ENCODE peak calls at places on chromosomes 16 and 17, in ten cellular contexts. One of them, this sample, is unnamed.

GRCh38 chr17:30584810-30585209 is 107.6 kb downstream of the GOSR1 start:
- DNase-seq in IMR-90: no peak
- DNase-seq in H1: no peak
- DNase-seq in Peyer's patch: no peak
- DNase-seq in A549: no peak
- DNase-seq in adrenal gland: no peak
- DNase-seq in endothelial cell of umbilical vein: no peak
- DNase-seq in K562: peak
- DNase-seq in HepG2: no peak
- DNase-seq in breast epithelium: no peak
- DNase-seq in this sample: no peak

GRCh38 chr16:81486555-81487061 is 42.0 kb downstream of the CMIP start:
- DNase-seq in IMR-90: peak
- DNase-seq in H1: no peak
- DNase-seq in Peyer's patch: no peak
- DNase-seq in A549: no peak
- DNase-seq in adrenal gland: no peak
- DNase-seq in endothelial cell of umbilical vein: no peak
- DNase-seq in K562: no peak
- DNase-seq in HepG2: no peak
- DNase-seq in breast epithelium: no peak
- DNase-seq in this sample: peak

GRCh38 chr17:78172284-78173024 is 4.1 kb downstream of the SYNGR2 start:
- DNase-seq in IMR-90: peak
- DNase-seq in H1: no peak
- DNase-seq in Peyer's patch: peak
- DNase-seq in A549: peak
- DNase-seq in adrenal gland: no peak
- DNase-seq in endothelial cell of umbilical vein: peak
- DNase-seq in K562: no peak
- DNase-seq in HepG2: no peak
- DNase-seq in breast epithelium: no peak
- DNase-seq in this sample: no peak

GRCh38 chr17:61306003-61306402 is 93.6 kb upstream of the TBX2 start:
- DNase-seq in IMR-90: no peak
- DNase-seq in H1: no peak
- DNase-seq in Peyer's patch: no peak
- DNase-seq in A549: no peak
- DNase-seq in adrenal gland: no peak
- DNase-seq in endothelial cell of umbilical vein: no peak
- DNase-seq in K562: no peak
- DNase-seq in HepG2: no peak
- DNase-seq in breast epithelium: no peak
- DNase-seq in this sample: no peak

GRCh38 chr17:37506678-37507077 is 17.0 kb downstream of the DUSP14 start:
- DNase-seq in IMR-90: peak
- DNase-seq in H1: peak
- DNase-seq in Peyer's patch: no peak
- DNase-seq in A549: peak
- DNase-seq in adrenal gland: no peak
- DNase-seq in endothelial cell of umbilical vein: peak
- DNase-seq in K562: peak
- DNase-seq in HepG2: peak
- DNase-seq in breast epithelium: no peak
- DNase-seq in this sample: no peak

GRCh38 chr17:79341816-79342215 is 267.2 kb downstream of the ENGASE start:
- DNase-seq in IMR-90: no peak
- DNase-seq in H1: no peak
- DNase-seq in Peyer's patch: no peak
- DNase-seq in A549: no peak
- DNase-seq in adrenal gland: no peak
- DNase-seq in endothelial cell of umbilical vein: no peak
- DNase-seq in K562: no peak
- DNase-seq in HepG2: no peak
- DNase-seq in breast epithelium: no peak
- DNase-seq in this sample: no peak

GRCh38 chr16:28845173-28846079 is 722 bp downstream of the TUFM start:
- DNase-seq in IMR-90: peak
- DNase-seq in H1: peak
- DNase-seq in Peyer's patch: peak
- DNase-seq in A549: peak
- DNase-seq in adrenal gland: no peak
- DNase-seq in endothelial cell of umbilical vein: peak
- DNase-seq in K562: peak
- DNase-seq in HepG2: peak
- DNase-seq in breast epithelium: no peak
- DNase-seq in this sample: no peak

GRCh38 chr16:72168365-72168764 is 3.6 kb downstream of the PMFBP1 start:
- DNase-seq in IMR-90: no peak
- DNase-seq in H1: no peak
- DNase-seq in Peyer's patch: no peak
- DNase-seq in A549: no peak
- DNase-seq in adrenal gland: no peak
- DNase-seq in endothelial cell of umbilical vein: no peak
- DNase-seq in K562: no peak
- DNase-seq in HepG2: no peak
- DNase-seq in breast epithelium: no peak
- DNase-seq in this sample: no peak

GRCh38 chr17:42608692-42609181 is 437 bp downstream of the RETREG3 start:
- DNase-seq in IMR-90: no peak
- DNase-seq in H1: no peak
- DNase-seq in Peyer's patch: peak
- DNase-seq in A549: no peak
- DNase-seq in adrenal gland: no peak
- DNase-seq in endothelial cell of umbilical vein: no peak
- DNase-seq in K562: no peak
- DNase-seq in HepG2: no peak
- DNase-seq in breast epithelium: no peak
- DNase-seq in this sample: no peak

GRCh38 chr16:29789775-29790182 is 772 bp upstream of the KIF22 start:
- DNase-seq in IMR-90: no peak
- DNase-seq in H1: no peak
- DNase-seq in Peyer's patch: no peak
- DNase-seq in A549: no peak
- DNase-seq in adrenal gland: peak
- DNase-seq in endothelial cell of umbilical vein: no peak
- DNase-seq in K562: no peak
- DNase-seq in HepG2: no peak
- DNase-seq in breast epithelium: no peak
- DNase-seq in this sample: no peak

GRCh38 chr16:62253926-62254325 is 217.7 kb upstream of the CDH8 start:
- DNase-seq in IMR-90: no peak
- DNase-seq in H1: no peak
- DNase-seq in Peyer's patch: no peak
- DNase-seq in A549: no peak
- DNase-seq in adrenal gland: no peak
- DNase-seq in endothelial cell of umbilical vein: no peak
- DNase-seq in K562: no peak
- DNase-seq in HepG2: no peak
- DNase-seq in breast epithelium: no peak
- DNase-seq in this sample: no peak

GRCh38 chr17:80774146-80774545 is 217.5 kb upstream of the CHMP6 start:
- DNase-seq in IMR-90: peak
- DNase-seq in H1: no peak
- DNase-seq in Peyer's patch: no peak
- DNase-seq in A549: no peak
- DNase-seq in adrenal gland: no peak
- DNase-seq in endothelial cell of umbilical vein: no peak
- DNase-seq in K562: no peak
- DNase-seq in HepG2: no peak
- DNase-seq in breast epithelium: peak
- DNase-seq in this sample: no peak

GRCh38 chr17:80772906-80773242 is 218.8 kb upstream of the CHMP6 start:
- DNase-seq in IMR-90: no peak
- DNase-seq in H1: no peak
- DNase-seq in Peyer's patch: no peak
- DNase-seq in A549: no peak
- DNase-seq in adrenal gland: no peak
- DNase-seq in endothelial cell of umbilical vein: no peak
- DNase-seq in K562: no peak
- DNase-seq in HepG2: no peak
- DNase-seq in breast epithelium: no peak
- DNase-seq in this sample: no peak

GRCh38 chr17:80771612-80772005 is 220.0 kb upstream of the CHMP6 start:
- DNase-seq in IMR-90: no peak
- DNase-seq in H1: no peak
- DNase-seq in Peyer's patch: no peak
- DNase-seq in A549: no peak
- DNase-seq in adrenal gland: no peak
- DNase-seq in endothelial cell of umbilical vein: no peak
- DNase-seq in K562: no peak
- DNase-seq in HepG2: no peak
- DNase-seq in breast epithelium: no peak
- DNase-seq in this sample: no peak

GRCh38 chr17:80774643-80775281 is 216.9 kb upstream of the CHMP6 start:
- DNase-seq in IMR-90: no peak
- DNase-seq in H1: no peak
- DNase-seq in Peyer's patch: peak
- DNase-seq in A549: no peak
- DNase-seq in adrenal gland: no peak
- DNase-seq in endothelial cell of umbilical vein: peak
- DNase-seq in K562: no peak
- DNase-seq in HepG2: no peak
- DNase-seq in breast epithelium: no peak
- DNase-seq in this sample: no peak

DNA sequence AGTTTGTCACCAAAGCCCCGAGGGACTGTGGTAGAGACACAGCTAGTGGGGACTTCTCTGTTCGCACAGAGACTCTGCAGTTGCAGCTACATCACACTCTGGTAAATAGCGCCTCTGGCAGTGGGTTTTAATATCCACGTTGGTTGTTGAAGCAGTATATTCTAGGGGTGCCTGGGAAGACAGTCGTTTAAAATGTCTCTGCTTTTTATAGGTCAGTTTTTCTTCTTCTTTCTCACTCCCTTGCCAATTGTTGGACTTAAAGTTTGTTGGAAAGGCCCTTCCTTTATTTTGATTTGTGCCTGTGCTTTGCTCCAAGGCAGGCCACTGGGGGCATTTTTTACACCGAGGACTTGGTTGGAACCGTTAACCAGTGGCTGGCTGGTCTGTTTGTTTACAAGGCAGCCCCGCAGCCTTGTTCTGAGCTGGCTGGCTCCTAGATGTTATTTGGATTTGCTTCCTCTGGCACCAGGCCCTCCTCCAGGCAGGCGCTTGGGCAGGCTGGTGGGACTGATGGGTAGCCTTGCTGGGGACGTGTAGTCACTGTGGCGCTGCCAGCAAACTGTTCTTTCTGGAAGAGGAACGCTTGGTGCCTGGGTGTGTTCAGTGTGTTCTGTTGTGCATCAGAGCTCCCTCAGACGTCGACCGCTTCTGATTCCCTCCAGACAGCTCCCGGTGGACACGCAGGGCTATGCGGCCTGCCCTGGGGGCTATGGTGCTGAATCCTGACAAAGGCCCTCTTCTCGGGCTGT is 218.2 kb upstream of the CHMP6 start:
- DNase-seq in IMR-90: peak
- DNase-seq in H1: no peak
- DNase-seq in Peyer's patch: no peak
- DNase-seq in A549: no peak
- DNase-seq in adrenal gland: no peak
- DNase-seq in endothelial cell of umbilical vein: no peak
- DNase-seq in K562: no peak
- DNase-seq in HepG2: no peak
- DNase-seq in breast epithelium: no peak
- DNase-seq in this sample: no peak
- H3K27ac ChIP-seq in IMR-90: peak
- H3K27ac ChIP-seq in H1: no peak
- H3K27ac ChIP-seq in Peyer's patch: no peak
- H3K27ac ChIP-seq in A549: no peak
- H3K27ac ChIP-seq in adrenal gland: peak
- H3K27ac ChIP-seq in endothelial cell of umbilical vein: no peak
- H3K27ac ChIP-seq in K562: no peak
- H3K27ac ChIP-seq in HepG2: no peak
- H3K27ac ChIP-seq in breast epithelium: no peak
- H3K27ac ChIP-seq in this sample: no peak

DNA sequence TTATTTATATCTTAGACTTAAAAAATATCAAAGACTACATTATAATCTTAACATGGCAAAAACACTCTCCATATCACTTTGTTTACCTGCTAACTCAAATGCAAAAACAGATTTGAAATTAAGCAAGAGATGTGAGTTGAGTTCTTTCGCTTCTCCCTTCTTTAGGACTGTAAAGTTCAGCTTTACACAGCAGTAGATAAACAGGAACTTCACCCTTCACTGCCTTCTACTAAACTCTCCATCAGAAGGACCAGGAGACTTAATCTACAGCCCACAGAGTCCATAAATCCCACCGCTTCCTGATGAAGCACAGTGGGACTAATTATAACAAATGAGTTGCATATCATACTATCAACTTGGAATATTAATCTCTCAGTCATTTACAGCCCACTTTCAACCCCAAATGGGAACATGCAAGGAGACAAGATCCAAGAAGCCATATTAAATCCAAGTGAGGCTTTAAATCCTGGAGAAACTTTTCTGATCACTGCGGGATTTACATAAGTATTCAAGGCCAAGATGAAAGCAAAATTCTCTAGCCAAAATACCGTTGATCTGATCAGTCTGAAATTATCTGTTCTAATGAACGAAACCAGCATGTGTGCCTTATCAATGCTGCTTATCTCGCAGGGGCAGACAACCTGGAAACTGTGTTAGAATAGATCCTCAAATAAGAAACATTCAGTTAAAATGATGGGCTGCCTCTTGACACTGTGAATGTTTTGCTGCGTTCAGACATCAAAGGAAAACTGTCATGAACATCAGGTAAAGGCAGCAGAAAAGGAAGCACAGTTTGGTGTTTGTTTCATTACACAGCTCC is 1.6 kb downstream of the AMFR start:
- DNase-seq in IMR-90: no peak
- DNase-seq in H1: no peak
- DNase-seq in Peyer's patch: no peak
- DNase-seq in A549: no peak
- DNase-seq in adrenal gland: no peak
- DNase-seq in endothelial cell of umbilical vein: peak
- DNase-seq in K562: peak
- DNase-seq in HepG2: peak
- DNase-seq in breast epithelium: no peak
- DNase-seq in this sample: no peak
- TF ChIP-seq POLR2A in IMR-90: no peak
- TF ChIP-seq POLR2A in H1: no peak
- TF ChIP-seq POLR2A in Peyer's patch: no peak
- TF ChIP-seq POLR2A in A549: no peak
- TF ChIP-seq POLR2A in adrenal gland: no peak
- TF ChIP-seq POLR2A in endothelial cell of umbilical vein: no peak
- TF ChIP-seq POLR2A in K562: no peak
- TF ChIP-seq POLR2A in HepG2: no peak
- TF ChIP-seq POLR2A in breast epithelium: no peak
- TF ChIP-seq POLR2A in this sample: no peak

GRCh38 chr17:38606646-38607611 is 1.2 kb upstream of the SRCIN1 start:
- DNase-seq in IMR-90: no peak
- DNase-seq in H1: no peak
- DNase-seq in Peyer's patch: no peak
- DNase-seq in A549: no peak
- DNase-seq in adrenal gland: no peak
- DNase-seq in endothelial cell of umbilical vein: no peak
- DNase-seq in K562: no peak
- DNase-seq in HepG2: no peak
- DNase-seq in breast epithelium: no peak
- DNase-seq in this sample: no peak
- TF ChIP-seq CTCF in IMR-90: no peak
- TF ChIP-seq CTCF in H1: no peak
- TF ChIP-seq CTCF in Peyer's patch: no peak
- TF ChIP-seq CTCF in A549: peak
- TF ChIP-seq CTCF in adrenal gland: no peak
- TF ChIP-seq CTCF in endothelial cell of umbilical vein: no peak
- TF ChIP-seq CTCF in K562: no peak
- TF ChIP-seq CTCF in HepG2: no peak
- TF ChIP-seq CTCF in breast epithelium: no peak
- TF ChIP-seq CTCF in this sample: no peak

GRCh38 chr16:48558269-48558915 is 51.6 kb downstream of the N4BP1 start:
- DNase-seq in IMR-90: peak
- DNase-seq in H1: no peak
- DNase-seq in Peyer's patch: no peak
- DNase-seq in A549: no peak
- DNase-seq in adrenal gland: no peak
- DNase-seq in endothelial cell of umbilical vein: peak
- DNase-seq in K562: no peak
- DNase-seq in HepG2: no peak
- DNase-seq in breast epithelium: no peak
- DNase-seq in this sample: no peak
- H3K27ac ChIP-seq in IMR-90: peak
- H3K27ac ChIP-seq in H1: no peak
- H3K27ac ChIP-seq in Peyer's patch: no peak
- H3K27ac ChIP-seq in A549: no peak
- H3K27ac ChIP-seq in adrenal gland: peak
- H3K27ac ChIP-seq in endothelial cell of umbilical vein: no peak
- H3K27ac ChIP-seq in K562: no peak
- H3K27ac ChIP-seq in HepG2: no peak
- H3K27ac ChIP-seq in breast epithelium: peak
- H3K27ac ChIP-seq in this sample: peak